ENCODE peak calls at places on chromosomes 13 and 19, in six cellular contexts. A, J, Q, Z, E and H are unnamed samples.

GRCh38 chr13:100274942-100275506 is 186.1 kb downstream of the PCCA start:
- DNase-seq in A (no peak), J (peak), Q (no peak), Z (no peak), E (no peak), H (no peak)

GRCh38 chr19:51108805-51109146 is 567 bp upstream of the CTU1 start:
- DNase-seq in A (no peak), J (no peak), Q (no peak), Z (no peak), E (no peak), H (no peak)

GRCh38 chr13:99357149-99357596 is 50.0 kb upstream of the GPR183 start:
- DNase-seq in A (no peak), J (peak), Q (no peak), Z (no peak), E (no peak), H (peak)

GRCh38 chr19:57052102-57052501 is 67.7 kb upstream of the USP29 start:
- DNase-seq in A (no peak), J (no peak), Q (no peak), Z (no peak), E (no peak), H (no peak)

GRCh38 chr19:10544753-10545251 is 1.1 kb downstream of the ATG4D start:
- DNase-seq in A (no peak), J (no peak), Q (no peak), Z (peak), E (no peak), H (no peak)

GRCh38 chr19:38670921-38671398 is 23.5 kb downstream of the ACTN4 start:
- DNase-seq in A (no peak), J (peak), Q (no peak), Z (no peak), E (no peak), H (no peak)

GRCh38 chr13:99135591-99135990 is 65.1 kb upstream of the UBAC2 start:
- DNase-seq in A (no peak), J (no peak), Q (no peak), Z (no peak), E (no peak), H (no peak)

GRCh38 chr13:33744589-33745369 is 73.2 kb upstream of the RFC3 start:
- DNase-seq in A (no peak), J (peak), Q (no peak), Z (no peak), E (peak), H (no peak)

GRCh38 chr19:10182847-10183246 is 11.9 kb downstream of the DNMT1 start:
- DNase-seq in A (no peak), J (no peak), Q (no peak), Z (no peak), E (no peak), H (no peak)

GRCh38 chr13:88384542-88384941 is 713.4 kb downstream of the SLITRK5 start:
- DNase-seq in A (no peak), J (no peak), Q (no peak), Z (no peak), E (no peak), H (no peak)

GRCh38 chr13:51453959-51454703 is 1.3 kb upstream of the INTS6 start:
- DNase-seq in A (peak), J (peak), Q (peak), Z (peak), E (peak), H (no peak)

GRCh38 chr19:43623889-43624670 is 4.7 kb upstream of the ZNF428 start:
- DNase-seq in A (no peak), J (no peak), Q (no peak), Z (peak), E (no peak), H (no peak)

GRCh38 chr13:44156294-44156658 is 217.3 kb upstream of the SERP2 start:
- DNase-seq in A (no peak), J (no peak), Q (no peak), Z (no peak), E (no peak), H (no peak)

GRCh38 chr13:114090476-114090875 is 41.9 kb downstream of the RASA3 start:
- DNase-seq in A (peak), J (no peak), Q (no peak), Z (no peak), E (no peak), H (no peak)

GRCh38 chr19:30227071-30227621 is 145.0 kb upstream of the ZNF536 start:
- DNase-seq in A (no peak), J (no peak), Q (no peak), Z (peak), E (no peak), H (no peak)

GRCh38 chr19:17021793-17022590 is 4.6 kb downstream of the CPAMD8 start:
- DNase-seq in A (no peak), J (no peak), Q (no peak), Z (no peak), E (peak), H (no peak)

GRCh38 chr19:11018179-11018578 is 57.3 kb downstream of the SMARCA4 start:
- DNase-seq in A (peak), J (peak), Q (no peak), Z (no peak), E (peak), H (no peak)

GRCh38 chr13:113573065-113573464 is 11.5 kb upstream of the TFDP1 start:
- DNase-seq in A (no peak), J (no peak), Q (no peak), Z (no peak), E (no peak), H (no peak)

GRCh38 chr13:21823416-21823815 is 152.5 kb downstream of the FGF9 start:
- DNase-seq in A (no peak), J (no peak), Q (no peak), Z (no peak), E (no peak), H (no peak)

GRCh38 chr19:7159105-7159933 is 89.8 kb downstream of the ZNF557 start:
- DNase-seq in A (peak), J (peak), Q (peak), Z (no peak), E (no peak), H (peak)

GRCh38 chr13:105538346-105538745 is 997.1 kb downstream of the EFNB2 start:
- DNase-seq in A (no peak), J (no peak), Q (no peak), Z (peak), E (no peak), H (no peak)

GRCh38 chr19:18506545-18506944 is 15.3 kb downstream of the ELL start:
- DNase-seq in A (no peak), J (no peak), Q (no peak), Z (no peak), E (no peak), H (no peak)

GRCh38 chr13:67042556-67042955 is 187.6 kb downstream of the PCDH9 start:
- DNase-seq in A (no peak), J (no peak), Q (no peak), Z (no peak), E (no peak), H (no peak)

GRCh38 chr19:13149628-13150186 is 468 bp downstream of the STX10 start:
- DNase-seq in A (peak), J (peak), Q (peak), Z (peak), E (peak), H (no peak)

GRCh38 chr19:23071087-23071511 is 45.7 kb upstream of the ZNF730 start:
- DNase-seq in A (no peak), J (peak), Q (peak), Z (no peak), E (peak), H (no peak)

GRCh38 chr13:110537116-110537515 is 24.4 kb downstream of the RAB20 start:
- DNase-seq in A (no peak), J (no peak), Q (no peak), Z (no peak), E (no peak), H (no peak)

GRCh38 chr13:113785051-113786010 is 26.3 kb downstream of the TMEM255B start:
- DNase-seq in A (no peak), J (peak), Q (no peak), Z (no peak), E (no peak), H (peak)

GRCh38 chr19:307793-308420 is 16.7 kb upstream of the PLPP2 start:
- DNase-seq in A (no peak), J (no peak), Q (no peak), Z (no peak), E (no peak), H (no peak)

GRCh38 chr13:48158915-48159314 is 64.0 kb upstream of the MED4 start:
- DNase-seq in A (no peak), J (no peak), Q (no peak), Z (no peak), E (no peak), H (no peak)

GRCh38 chr13:30016398-30016797 is 166.0 kb upstream of the UBL3 start:
- DNase-seq in A (no peak), J (no peak), Q (no peak), Z (no peak), E (no peak), H (no peak)

GRCh38 chr13:19817510-19818158 is 34.9 kb upstream of the PSPC1 start:
- DNase-seq in A (no peak), J (no peak), Q (no peak), Z (no peak), E (no peak), H (no peak)

GRCh38 chr13:96958286-96958891 is 35.9 kb downstream of the OXGR1 start:
- DNase-seq in A (no peak), J (peak), Q (no peak), Z (peak), E (no peak), H (no peak)

DNA sequence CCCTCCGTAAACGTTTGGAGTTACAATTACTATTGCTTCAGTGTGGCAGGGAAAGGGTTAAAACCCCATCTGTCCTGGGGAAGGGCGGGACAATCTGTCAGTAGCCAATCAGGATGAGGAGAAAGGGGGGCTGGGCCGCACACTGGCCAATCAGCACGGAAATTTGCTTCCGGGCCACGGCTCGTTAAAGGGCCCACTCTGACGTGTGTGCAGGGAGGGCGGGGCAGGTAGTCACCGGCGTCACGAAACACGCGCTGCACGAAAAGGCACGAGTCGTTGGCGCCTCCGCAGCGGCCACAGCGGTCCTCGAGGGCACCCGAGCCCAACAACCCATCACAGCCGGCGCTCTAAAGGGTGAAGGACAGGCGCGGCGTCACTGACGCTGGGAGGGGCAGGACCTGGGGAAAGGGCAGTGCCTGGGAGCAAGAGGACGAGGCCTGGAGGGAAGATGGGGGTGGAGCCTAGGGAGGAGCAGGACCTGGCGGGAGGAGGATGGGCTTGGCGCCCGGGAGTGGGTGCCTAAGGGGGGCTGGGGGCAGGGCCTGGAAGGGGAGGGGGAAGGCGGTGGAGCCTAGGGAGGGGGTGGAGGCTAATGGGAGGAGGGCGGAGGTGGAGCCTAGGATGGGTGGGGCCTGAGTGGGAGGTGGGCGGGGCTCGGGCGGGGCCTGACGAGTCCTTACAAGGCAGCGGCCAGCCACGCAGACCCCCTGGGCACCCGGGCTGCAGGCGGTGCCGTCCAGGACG is 4.9 kb downstream of the ADAMTSL5 start:
- DNase-seq in A (peak), J (peak), Q (peak), Z (peak), E (peak), H (peak)
- H3K27ac ChIP-seq in A (peak), J (peak), Q (peak), Z (peak), E (peak), H (peak)

DNA sequence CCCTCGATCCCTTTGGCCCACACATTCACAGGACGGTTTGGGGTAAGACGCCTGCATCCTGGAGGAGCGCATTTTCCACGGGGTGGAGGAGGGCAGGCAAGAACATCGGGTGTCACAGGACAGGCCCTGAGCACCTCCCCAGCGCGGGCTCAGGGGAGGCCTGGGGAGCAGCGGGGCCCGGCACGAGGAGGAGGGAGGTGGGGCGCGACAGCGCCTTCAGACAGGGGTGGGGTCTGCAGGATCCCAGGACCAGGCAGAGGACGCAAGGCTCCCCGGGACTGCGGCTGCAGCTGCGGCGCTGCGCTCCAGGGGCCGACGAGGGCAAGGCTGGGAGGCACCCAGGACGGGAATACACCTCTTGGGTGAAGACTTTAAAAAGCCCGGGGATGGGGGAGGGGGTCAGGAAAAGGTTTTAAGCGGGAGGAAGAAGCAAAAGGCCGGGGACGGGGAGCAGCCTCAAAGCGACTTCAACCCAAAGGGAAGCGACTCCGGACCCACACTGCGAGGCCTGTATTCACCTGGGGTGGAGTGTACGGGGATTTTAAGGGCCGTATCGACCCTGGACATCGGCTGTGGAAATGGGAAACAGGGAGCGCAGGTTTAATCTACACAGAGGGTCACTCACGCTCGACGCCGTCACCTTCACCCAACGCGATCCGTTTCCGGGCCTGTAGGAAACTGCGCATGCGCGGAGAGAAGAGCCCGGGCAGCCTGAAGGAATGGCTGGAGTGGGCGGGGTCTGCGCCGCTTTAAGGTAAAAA is at the start of gene ZNF415:
- DNase-seq in A (peak), J (peak), Q (peak), Z (peak), E (peak), H (peak)
- H3K4me3 ChIP-seq in A (peak), J (peak), Q (peak), Z (peak), E (peak), H (peak)

GRCh38 chr19:49595819-49596404 is 4.9 kb downstream of the PRR12 start:
- DNase-seq in A (no peak), J (no peak), Q (no peak), Z (no peak), E (no peak), H (no peak)

GRCh38 chr19:49595006-49595818 is 4.2 kb downstream of the PRR12 start:
- DNase-seq in A (no peak), J (no peak), Q (no peak), Z (no peak), E (no peak), H (no peak)

GRCh38 chr19:49597703-49597974 is 6.7 kb downstream of the PRR12 start:
- DNase-seq in A (no peak), J (no peak), Q (no peak), Z (no peak), E (no peak), H (no peak)

GRCh38 chr19:49596407-49596806 is 5.4 kb downstream of the PRR12 start:
- DNase-seq in A (no peak), J (no peak), Q (no peak), Z (no peak), E (no peak), H (no peak)

DNA sequence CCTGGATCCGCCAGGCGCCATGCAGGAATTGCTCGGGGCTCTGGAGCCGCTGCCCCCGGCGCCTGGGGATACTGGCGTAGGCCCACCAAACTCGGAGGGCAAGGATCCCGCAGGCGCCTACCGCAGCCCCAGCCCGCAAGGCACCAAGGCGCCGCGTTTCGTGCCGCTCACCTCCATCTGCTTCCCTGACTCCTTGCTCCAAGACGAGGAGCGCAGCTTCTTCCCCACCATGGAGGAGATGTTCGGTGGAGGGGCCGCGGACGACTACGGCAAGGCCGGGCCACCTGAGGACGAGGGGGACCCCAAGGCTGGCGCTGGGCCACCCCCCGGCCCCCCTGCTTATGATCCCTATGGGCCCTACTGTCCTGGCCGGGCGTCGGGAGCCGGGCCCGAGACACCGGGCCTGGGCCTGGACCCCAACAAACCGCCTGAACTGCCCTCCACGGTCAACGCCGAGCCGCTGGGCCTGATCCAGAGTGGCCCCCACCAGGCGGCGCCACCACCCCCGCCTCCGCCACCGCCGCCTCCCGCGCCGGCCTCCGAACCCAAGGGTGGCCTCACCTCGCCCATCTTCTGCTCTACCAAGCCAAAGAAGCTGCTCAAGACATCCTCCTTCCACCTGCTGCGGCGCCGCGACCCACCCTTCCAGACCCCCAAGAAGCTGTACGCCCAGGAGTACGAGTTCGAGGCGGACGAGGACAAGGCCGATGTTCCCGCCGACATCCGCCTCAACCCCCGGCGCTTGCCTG is 6.1 kb downstream of the PRR12 start:
- DNase-seq in A (no peak), J (no peak), Q (no peak), Z (no peak), E (no peak), H (no peak)
- TF ChIP-seq CTCF in A (no peak), J (no peak), Q (no peak), Z (no peak), E (no peak), H (no peak)

GRCh38 chr19:14507704-14508246 is 10.4 kb downstream of the DNAJB1 start:
- DNase-seq in A (no peak), J (peak), Q (no peak), Z (no peak), E (no peak), H (no peak)
- H3K27ac ChIP-seq in A (no peak), J (peak), Q (no peak), Z (no peak), E (peak), H (peak)

GRCh38 chr19:41222240-41222639 is 3.2 kb downstream of the AXL start:
- DNase-seq in A (no peak), J (no peak), Q (no peak), Z (no peak), E (no peak), H (no peak)
- H3K4me3 ChIP-seq in A (no peak), J (peak), Q (no peak), Z (no peak), E (no peak), H (peak)

GRCh38 chr19:32202244-32202643 is 143.2 kb upstream of the ZNF507 start:
- DNase-seq in A (no peak), J (no peak), Q (no peak), Z (no peak), E (no peak), H (no peak)
- TF ChIP-seq CTCF in A (no peak), J (no peak), Q (no peak), Z (no peak), E (no peak), H (no peak)

GRCh38 chr19:48713864-48714755 is 5.4 kb downstream of the MAMSTR start:
- DNase-seq in A (peak), J (peak), Q (peak), Z (peak), E (peak), H (peak)
- H3K27ac ChIP-seq in A (peak), J (peak), Q (peak), Z (no peak), E (peak), H (peak)

DNA sequence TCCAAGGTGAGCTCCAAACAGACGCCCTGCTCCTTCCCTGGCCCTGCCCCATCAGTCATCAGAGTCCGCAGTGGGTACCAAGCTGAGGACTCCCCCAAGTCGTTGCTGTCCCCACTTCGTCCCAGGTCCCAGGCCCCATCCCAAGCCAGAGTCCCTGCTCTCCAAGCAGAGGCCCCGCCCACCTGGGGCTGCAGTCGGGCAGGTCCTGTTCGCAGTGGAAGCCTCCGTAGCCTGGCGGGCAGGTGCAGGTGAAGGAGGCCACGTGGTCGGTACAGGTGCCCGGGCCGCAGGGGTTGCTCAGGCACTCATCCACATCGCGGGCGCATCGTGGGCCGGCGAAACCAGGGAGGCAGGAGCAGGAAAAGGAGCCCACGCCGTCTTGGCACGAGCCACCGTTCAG is 19.4 kb downstream of the NOTCH3 start:
- DNase-seq in A (no peak), J (no peak), Q (no peak), Z (no peak), E (no peak), H (no peak)
- H3K4me3 ChIP-seq in A (no peak), J (no peak), Q (no peak), Z (no peak), E (no peak), H (no peak)

GRCh38 chr19:52492201-52492960 is 35.1 kb upstream of the ZNF808 start:
- DNase-seq in A (no peak), J (no peak), Q (no peak), Z (peak), E (no peak), H (no peak)

GRCh38 chr19:52494518-52494917 is 33.0 kb upstream of the ZNF808 start:
- DNase-seq in A (no peak), J (no peak), Q (no peak), Z (no peak), E (no peak), H (no peak)

GRCh38 chr19:52498571-52498970 is 28.9 kb upstream of the ZNF808 start:
- DNase-seq in A (no peak), J (no peak), Q (no peak), Z (no peak), E (no peak), H (no peak)

DNA sequence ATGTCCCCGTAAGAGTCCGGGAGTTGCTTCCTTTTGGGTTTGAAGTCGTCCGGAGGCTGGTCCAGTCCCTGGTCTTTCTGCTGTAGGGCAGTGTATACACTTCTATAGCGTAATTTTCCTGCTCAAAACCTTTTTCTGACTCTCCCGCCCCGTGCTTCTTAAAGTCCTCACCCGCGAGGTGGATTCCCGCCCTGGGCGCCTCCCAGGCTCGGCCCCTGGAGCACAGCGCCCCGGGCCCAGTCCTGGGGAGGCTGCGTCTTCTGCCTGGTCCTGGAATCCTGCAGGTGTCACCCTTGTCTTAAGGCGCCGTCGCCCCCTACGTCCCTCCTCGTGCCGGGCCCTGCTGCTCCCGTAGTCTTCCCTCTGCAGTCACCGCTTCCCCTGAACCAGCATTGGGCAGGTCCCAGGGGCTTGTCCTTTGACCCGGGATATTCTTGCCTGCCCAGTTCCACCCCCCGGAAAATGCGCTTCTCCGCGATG is 34.4 kb upstream of the ZNF808 start:
- DNase-seq in A (no peak), J (no peak), Q (no peak), Z (peak), E (no peak), H (no peak)
- TF ChIP-seq CTCF in A (no peak), J (no peak), Q (peak), Z (peak), E (no peak), H (no peak)